ENCODE peak calls at places on chromosomes 11 and 22, in nine cellular contexts. Q, L, R, A, C, N, J, W and M are unnamed samples.

GRCh38 chr11:19275496-19275895 is 34.8 kb upstream of the E2F8 start:
- DNase-seq in J (no peak), N (no peak), W (peak; percentile 73), L (no peak), R (no peak), Q (no peak), C (no peak), A (peak; percentile 43), M (no peak)

GRCh38 chr11:12403122-12403994 is 26.0 kb downstream of the PARVA start:
- DNase-seq in C (peak; percentile 54), L (no peak), R (no peak), Q (no peak), J (no peak), A (no peak), N (no peak), W (no peak), M (no peak)

GRCh38 chr11:86237267-86237804 is 7.2 kb upstream of the EED start:
- DNase-seq in N (no peak), J (no peak), Q (no peak), L (no peak), R (no peak), A (no peak), C (no peak), W (no peak), M (no peak)

GRCh38 chr11:37468344-37468743 is 870.3 kb upstream of the RAG2 start:
- DNase-seq in L (no peak), N (no peak), R (no peak), J (no peak), Q (no peak), A (peak; percentile 32), C (no peak), W (no peak), M (no peak)

GRCh38 chr11:47241740-47242400 is 6.7 kb downstream of the ACP2 start:
- DNase-seq in Q (no peak), L (no peak), A (peak; percentile 19), J (no peak), R (no peak), C (no peak), N (no peak), W (peak; percentile 46), M (no peak)

GRCh38 chr22:39530692-39531331 is 1.7 kb downstream of the RPS19BP1 start:
- DNase-seq in J (no peak), C (no peak), N (peak; percentile 45), A (peak; percentile 57), L (no peak), Q (no peak), R (peak; percentile 74), W (no peak), M (no peak)

GRCh38 chr22:36901411-36902142 is 11.9 kb upstream of the CSF2RB start:
- DNase-seq in C (no peak), R (peak; percentile 69), Q (no peak), J (no peak), L (no peak), A (no peak), W (no peak), N (no peak), M (no peak)

GRCh38 chr11:33657757-33658156 is 42.9 kb downstream of the C11orf91 start:
- DNase-seq in C (no peak), W (no peak), Q (no peak), A (no peak), J (no peak), L (no peak), N (no peak), R (no peak), M (no peak)

GRCh38 chr11:80838153-80838552 is 1397.3 kb upstream of the TENM4 start:
- DNase-seq in A (no peak), C (no peak), J (no peak), R (no peak), Q (no peak), L (no peak), N (no peak), W (no peak), M (no peak)

GRCh38 chr11:61587951-61588695 is 7.2 kb upstream of the SYT7 start:
- DNase-seq in Q (no peak), J (peak; percentile 53), W (no peak), L (peak; percentile 88), R (peak; percentile 96), C (no peak), N (no peak), A (peak; percentile 62), M (no peak)

GRCh38 chr11:75347781-75348613 is 3.5 kb downstream of the ARRB1 start:
- DNase-seq in C (peak; percentile 93), R (no peak), L (peak; percentile 53), W (no peak), J (no peak), N (peak; percentile 97), A (no peak), Q (no peak), M (no peak)

GRCh38 chr11:116148056-116148455 is 624.7 kb downstream of the BUD13 start:
- DNase-seq in A (no peak), L (no peak), W (no peak), R (peak; percentile 83), J (no peak), Q (no peak), N (no peak), C (no peak), M (no peak)

GRCh38 chr11:112310414-112310813 is 49.8 kb upstream of the PLET1 start:
- DNase-seq in Q (peak; percentile 68), W (peak; percentile 94), J (no peak), C (no peak), L (no peak), R (no peak), N (peak; percentile 58), A (peak; percentile 90), M (no peak)

GRCh38 chr11:84390441-84391078 is 1104.4 kb upstream of the CCDC90B start:
- DNase-seq in Q (no peak), R (peak; percentile 84), C (no peak), N (no peak), A (peak; percentile 70), W (peak; percentile 0), J (no peak), L (no peak), M (no peak)

GRCh38 chr11:15091620-15092019 is 18.2 kb downstream of the CALCB start:
- DNase-seq in N (no peak), W (no peak), C (no peak), R (no peak), A (no peak), Q (no peak), J (no peak), L (no peak), M (no peak)

GRCh38 chr11:122601131-122602125 is 54.1 kb upstream of the UBASH3B start:
- DNase-seq in C (no peak), N (peak; percentile 87), L (no peak), Q (no peak), R (no peak), W (peak; percentile 41), J (no peak), A (peak; percentile 27), M (no peak)

GRCh38 chr22:25709758-25710157 is 32.2 kb upstream of the MYO18B start:
- DNase-seq in C (no peak), L (no peak), Q (no peak), A (no peak), N (no peak), R (no peak), J (no peak), W (no peak), M (no peak)

GRCh38 chr11:29448246-29448877 is 568.5 kb downstream of the KCNA4 start:
- DNase-seq in J (no peak), A (peak; percentile 27), N (peak; percentile 61), W (peak; percentile 3), R (peak; percentile 59), C (no peak), L (no peak), Q (no peak), M (no peak)

GRCh38 chr11:7642747-7643146 is 30.6 kb downstream of the CYB5R2 start:
- DNase-seq in C (no peak), W (no peak), N (no peak), R (no peak), Q (no peak), A (peak; percentile 59), L (no peak), J (no peak), M (no peak)

GRCh38 chr22:28249402-28249801 is 330.3 kb upstream of the PITPNB start:
- DNase-seq in R (no peak), A (no peak), W (no peak), J (no peak), N (no peak), L (no peak), Q (no peak), C (no peak), M (no peak)
- TF ChIP-seq CTCF in R (no peak), A (no peak), W (no peak), J (no peak), N (no peak), L (no peak), Q (no peak), C (no peak), M (no peak)

GRCh38 chr22:35630891-35631290 is 13.8 kb upstream of the MB start:
- DNase-seq in J (no peak), A (no peak), L (no peak), N (no peak), C (no peak), R (no peak), Q (no peak), W (no peak), M (peak; percentile 70)

GRCh38 chr22:35632902-35633301 is 15.3 kb upstream of the APOL6 start:
- DNase-seq in J (no peak), Q (peak; percentile 7), L (no peak), C (no peak), W (no peak), A (no peak), R (no peak), N (no peak), M (peak; percentile 43)

GRCh38 chr22:35630387-35630793 is 13.3 kb upstream of the MB start:
- DNase-seq in J (no peak), A (peak; percentile 68), C (peak; percentile 30), Q (no peak), L (no peak), W (peak; percentile 42), R (peak; percentile 73), N (peak; percentile 45), M (peak; percentile 40)

GRCh38 chr22:35633520-35633919 is 14.7 kb upstream of the APOL6 start:
- DNase-seq in N (no peak), Q (peak; percentile 13), L (no peak), A (no peak), C (no peak), R (no peak), W (no peak), J (no peak), M (peak; percentile 59)

GRCh38 chr22:35631597-35631996 is 14.5 kb upstream of the MB start:
- DNase-seq in J (no peak), Q (no peak), N (no peak), A (peak; percentile 34), R (peak; percentile 93), L (peak; percentile 80), W (peak; percentile 21), C (no peak), M (peak; percentile 51)
- TF ChIP-seq CTCF in J (peak; percentile 13), Q (peak; percentile 51), N (peak; percentile 42), A (peak; percentile 66), R (peak; percentile 92), L (peak; percentile 54), W (peak; percentile 54), C (peak; percentile 56), M (peak; percentile 76)

GRCh38 chr22:33274214-33274828 is 216.1 kb upstream of the SYN3 start:
- DNase-seq in A (no peak), N (peak; percentile 12), R (peak; percentile 88), J (no peak), C (no peak), W (peak; percentile 14), L (no peak), Q (no peak), M (no peak)
- TF ChIP-seq CTCF in A (peak; percentile 36), N (peak; percentile 42), R (peak; percentile 83), J (peak; percentile 21), C (peak; percentile 43), W (peak; percentile 63), L (peak; percentile 8), Q (peak; percentile 64), M (peak; percentile 60)

GRCh38 chr22:46549971-46550641 is 12.7 kb upstream of the CELSR1 start:
- DNase-seq in W (no peak), A (no peak), L (peak; percentile 8), C (no peak), J (no peak), R (peak; percentile 43), Q (peak; percentile 62), N (no peak), M (peak; percentile 84)
- TF ChIP-seq CTCF in W (no peak), A (no peak), L (no peak), C (no peak), J (no peak), R (no peak), Q (no peak), N (no peak), M (no peak)